ENCODE peak calls at places on chromosomes 16 and 17, in five cellular contexts. One of them, this sample, is unnamed.
A peak's percentile ranks its signal among the peaks of the same experiment; 100 is the strongest.

GRCh38 chr16:89402962-89403361 is 87.4 kb downstream of the ANKRD11 start:
- DNase-seq in fibroblast of lung: no peak
- DNase-seq in cardiac muscle cell: no peak
- DNase-seq in A549: no peak
- DNase-seq in WERI-Rb-1: no peak
- DNase-seq in this sample: no peak

GRCh38 chr17:81453049-81453448 is 57.8 kb downstream of the BAHCC1 start:
- DNase-seq in cardiac muscle cell: no peak
- DNase-seq in fibroblast of lung: no peak
- DNase-seq in WERI-Rb-1: no peak
- DNase-seq in A549: no peak
- DNase-seq in this sample: no peak

GRCh38 chr17:46995841-46996571 is 17.0 kb upstream of the RPRML start:
- DNase-seq in cardiac muscle cell: no peak
- DNase-seq in A549: no peak
- DNase-seq in fibroblast of lung: peak; percentile 72
- DNase-seq in WERI-Rb-1: no peak
- DNase-seq in this sample: no peak

GRCh38 chr17:18217412-18218015 is 7.9 kb upstream of the LLGL1 start:
- DNase-seq in fibroblast of lung: peak; percentile 37
- DNase-seq in A549: peak; percentile 97
- DNase-seq in WERI-Rb-1: peak; percentile 74
- DNase-seq in cardiac muscle cell: peak; percentile 78
- DNase-seq in this sample: peak; percentile 92

GRCh38 chr17:13197586-13197985 is 179.8 kb upstream of the ELAC2 start:
- DNase-seq in fibroblast of lung: no peak
- DNase-seq in WERI-Rb-1: no peak
- DNase-seq in cardiac muscle cell: no peak
- DNase-seq in A549: no peak
- DNase-seq in this sample: no peak

GRCh38 chr17:37019117-37019744 is 70.5 kb downstream of the AATF start:
- DNase-seq in fibroblast of lung: no peak
- DNase-seq in A549: no peak
- DNase-seq in WERI-Rb-1: no peak
- DNase-seq in cardiac muscle cell: peak; percentile 3
- DNase-seq in this sample: no peak

GRCh38 chr16:16004314-16004749 is 54.9 kb downstream of the ABCC1 start:
- DNase-seq in cardiac muscle cell: no peak
- DNase-seq in A549: no peak
- DNase-seq in WERI-Rb-1: no peak
- DNase-seq in fibroblast of lung: peak; percentile 91
- DNase-seq in this sample: no peak

GRCh38 chr17:39178516-39178915 is 12.6 kb upstream of the ARL5C start:
- DNase-seq in fibroblast of lung: peak; percentile 28
- DNase-seq in WERI-Rb-1: no peak
- DNase-seq in cardiac muscle cell: no peak
- DNase-seq in A549: no peak
- DNase-seq in this sample: no peak

GRCh38 chr16:88310796-88311605 is 71.8 kb upstream of the ZNF469 start:
- DNase-seq in WERI-Rb-1: no peak
- DNase-seq in fibroblast of lung: no peak
- DNase-seq in cardiac muscle cell: no peak
- DNase-seq in A549: no peak
- DNase-seq in this sample: no peak

GRCh38 chr16:10982430-10983174 is 38.2 kb downstream of the CLEC16A start:
- DNase-seq in WERI-Rb-1: no peak
- DNase-seq in cardiac muscle cell: no peak
- DNase-seq in fibroblast of lung: no peak
- DNase-seq in A549: no peak
- DNase-seq in this sample: no peak

GRCh38 chr17:13792314-13792713 is 190.6 kb upstream of the HS3ST3A1 start:
- DNase-seq in fibroblast of lung: peak; percentile 71
- DNase-seq in A549: no peak
- DNase-seq in cardiac muscle cell: peak; percentile 33
- DNase-seq in WERI-Rb-1: no peak
- DNase-seq in this sample: no peak

GRCh38 chr17:36597229-36597628 is 4.2 kb upstream of the MRM1 start:
- DNase-seq in WERI-Rb-1: no peak
- DNase-seq in A549: no peak
- DNase-seq in fibroblast of lung: no peak
- DNase-seq in cardiac muscle cell: peak; percentile 24
- DNase-seq in this sample: no peak

GRCh38 chr17:76909971-76910760 is 42.0 kb downstream of the MGAT5B start:
- DNase-seq in A549: peak; percentile 46
- DNase-seq in WERI-Rb-1: no peak
- DNase-seq in fibroblast of lung: peak; percentile 45
- DNase-seq in cardiac muscle cell: peak; percentile 92
- DNase-seq in this sample: no peak

GRCh38 chr17:17186051-17186450 is 20.1 kb downstream of the PLD6 start:
- DNase-seq in fibroblast of lung: peak; percentile 24
- DNase-seq in A549: no peak
- DNase-seq in WERI-Rb-1: no peak
- DNase-seq in cardiac muscle cell: peak; percentile 24
- DNase-seq in this sample: no peak

GRCh38 chr17:18855831-18856624 is 1.9 kb upstream of the PRPSAP2 start:
- DNase-seq in WERI-Rb-1: peak; percentile 92
- DNase-seq in fibroblast of lung: peak; percentile 96
- DNase-seq in cardiac muscle cell: peak; percentile 97
- DNase-seq in A549: peak; percentile 97
- DNase-seq in this sample: peak; percentile 87

GRCh38 chr16:91484-91883 is 13.5 kb downstream of the MPG start:
- DNase-seq in WERI-Rb-1: no peak
- DNase-seq in fibroblast of lung: no peak
- DNase-seq in A549: no peak
- DNase-seq in cardiac muscle cell: peak; percentile 54
- DNase-seq in this sample: no peak

GRCh38 chr16:64654137-64654652 is 467.7 kb downstream of the CDH11 start:
- DNase-seq in fibroblast of lung: peak; percentile 81
- DNase-seq in cardiac muscle cell: no peak
- DNase-seq in WERI-Rb-1: no peak
- DNase-seq in A549: no peak
- DNase-seq in this sample: no peak

GRCh38 chr17:50257574-50258224 is 16.6 kb upstream of the TMEM92 start:
- DNase-seq in WERI-Rb-1: no peak
- DNase-seq in A549: no peak
- DNase-seq in fibroblast of lung: no peak
- DNase-seq in cardiac muscle cell: no peak
- DNase-seq in this sample: peak; percentile 9

GRCh38 chr17:1961187-1961586 is 63.9 kb downstream of the RTN4RL1 start:
- DNase-seq in A549: no peak
- DNase-seq in WERI-Rb-1: no peak
- DNase-seq in fibroblast of lung: no peak
- DNase-seq in cardiac muscle cell: no peak
- DNase-seq in this sample: no peak

GRCh38 chr16:28915181-28915580 is 9.9 kb downstream of the RABEP2 start:
- DNase-seq in WERI-Rb-1: no peak
- DNase-seq in A549: no peak
- DNase-seq in cardiac muscle cell: no peak
- DNase-seq in fibroblast of lung: peak; percentile 60
- DNase-seq in this sample: no peak

GRCh38 chr17:82374626-82375331 is 3.2 kb downstream of the UTS2R start:
- DNase-seq in cardiac muscle cell: no peak
- DNase-seq in fibroblast of lung: no peak
- DNase-seq in WERI-Rb-1: no peak
- DNase-seq in A549: no peak
- DNase-seq in this sample: no peak

GRCh38 chr17:14359251-14359939 is 58.5 kb downstream of the HS3ST3B1 start:
- DNase-seq in WERI-Rb-1: peak; percentile 92
- DNase-seq in fibroblast of lung: no peak
- DNase-seq in cardiac muscle cell: no peak
- DNase-seq in A549: no peak
- DNase-seq in this sample: no peak

GRCh38 chr16:66120656-66121055 is 245.8 kb upstream of the CDH5 start:
- DNase-seq in fibroblast of lung: peak; percentile 94
- DNase-seq in cardiac muscle cell: no peak
- DNase-seq in A549: no peak
- DNase-seq in WERI-Rb-1: no peak
- DNase-seq in this sample: no peak

GRCh38 chr16:21554795-21555585 is 44.4 kb upstream of the METTL9 start:
- DNase-seq in cardiac muscle cell: peak; percentile 91
- DNase-seq in WERI-Rb-1: peak; percentile 86
- DNase-seq in fibroblast of lung: peak; percentile 57
- DNase-seq in A549: peak; percentile 74
- DNase-seq in this sample: peak; percentile 95

GRCh38 chr17:35255316-35255715 is 12.4 kb downstream of the SLFN5 start:
- DNase-seq in cardiac muscle cell: no peak
- DNase-seq in fibroblast of lung: no peak
- DNase-seq in A549: no peak
- DNase-seq in WERI-Rb-1: no peak
- DNase-seq in this sample: no peak

GRCh38 chr17:39676198-39676819 is 8.1 kb downstream of the PNMT start:
- DNase-seq in A549: no peak
- DNase-seq in cardiac muscle cell: peak; percentile 88
- DNase-seq in fibroblast of lung: no peak
- DNase-seq in WERI-Rb-1: no peak
- DNase-seq in this sample: no peak

GRCh38 chr17:40806131-40806530 is 6.4 kb upstream of the KRT28 start:
- DNase-seq in A549: no peak
- DNase-seq in fibroblast of lung: no peak
- DNase-seq in cardiac muscle cell: no peak
- DNase-seq in WERI-Rb-1: no peak
- DNase-seq in this sample: no peak

GRCh38 chr16:5604770-5605169 is 507.2 kb upstream of the EEF2KMT start:
- DNase-seq in WERI-Rb-1: peak; percentile 46
- DNase-seq in cardiac muscle cell: peak; percentile 51
- DNase-seq in fibroblast of lung: no peak
- DNase-seq in A549: peak; percentile 18
- DNase-seq in this sample: no peak

GRCh38 chr16:83115491-83116232 is 488.9 kb downstream of the CDH13 start:
- DNase-seq in WERI-Rb-1: no peak
- DNase-seq in fibroblast of lung: no peak
- DNase-seq in A549: no peak
- DNase-seq in cardiac muscle cell: no peak
- DNase-seq in this sample: no peak

GRCh38 chr16:80739523-80739922 is 64.9 kb downstream of the CDYL2 start:
- DNase-seq in cardiac muscle cell: no peak
- DNase-seq in WERI-Rb-1: no peak
- DNase-seq in fibroblast of lung: no peak
- DNase-seq in A549: no peak
- DNase-seq in this sample: no peak

GRCh38 chr16:79006762-79007161 is 593.8 kb downstream of the MAF start:
- DNase-seq in cardiac muscle cell: no peak
- DNase-seq in A549: no peak
- DNase-seq in WERI-Rb-1: no peak
- DNase-seq in fibroblast of lung: no peak
- DNase-seq in this sample: no peak

DNA sequence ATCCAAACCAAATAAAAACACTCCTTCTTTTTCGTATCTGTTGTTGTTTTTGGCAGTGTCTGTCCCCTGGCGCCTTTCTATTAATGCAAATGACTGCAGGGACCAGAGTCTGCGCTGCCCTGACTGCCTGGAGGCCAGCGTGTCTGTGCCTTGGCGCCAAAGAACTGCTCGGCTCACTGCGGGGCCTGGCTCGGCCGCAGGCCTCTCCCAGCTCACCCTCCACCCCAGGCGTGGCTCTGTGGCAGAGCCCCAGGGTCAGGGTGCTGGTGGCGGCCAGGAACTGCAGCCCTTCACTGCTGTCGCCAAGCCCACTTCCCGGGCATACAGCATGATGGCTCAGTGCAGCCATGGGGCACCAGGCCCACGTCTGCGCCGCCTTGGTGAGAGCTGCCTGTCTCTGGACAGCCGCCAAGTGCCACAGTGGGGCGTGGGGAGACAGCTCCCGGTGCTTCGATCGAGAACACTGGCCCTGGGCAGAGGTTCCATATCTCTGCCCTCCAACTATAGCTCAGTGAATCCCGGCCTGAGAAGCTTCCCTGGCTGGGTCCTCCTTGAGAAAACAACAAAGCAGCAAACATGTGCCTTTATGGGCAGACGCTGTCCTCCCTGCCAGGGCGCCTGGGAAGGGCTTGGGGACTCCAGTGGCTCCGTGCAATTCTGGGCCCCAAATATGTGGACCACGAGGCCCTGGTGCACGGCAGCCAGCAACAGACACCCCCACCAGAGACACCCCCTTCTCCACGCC is 11.1 kb downstream of the CANT1 start:
- DNase-seq in WERI-Rb-1: no peak
- DNase-seq in fibroblast of lung: no peak
- DNase-seq in A549: no peak
- DNase-seq in cardiac muscle cell: no peak
- DNase-seq in this sample: no peak
- TF ChIP-seq CTCF in WERI-Rb-1: no peak
- TF ChIP-seq CTCF in fibroblast of lung: no peak
- TF ChIP-seq CTCF in A549: no peak
- TF ChIP-seq CTCF in cardiac muscle cell: no peak
- TF ChIP-seq CTCF in this sample: no peak

DNA sequence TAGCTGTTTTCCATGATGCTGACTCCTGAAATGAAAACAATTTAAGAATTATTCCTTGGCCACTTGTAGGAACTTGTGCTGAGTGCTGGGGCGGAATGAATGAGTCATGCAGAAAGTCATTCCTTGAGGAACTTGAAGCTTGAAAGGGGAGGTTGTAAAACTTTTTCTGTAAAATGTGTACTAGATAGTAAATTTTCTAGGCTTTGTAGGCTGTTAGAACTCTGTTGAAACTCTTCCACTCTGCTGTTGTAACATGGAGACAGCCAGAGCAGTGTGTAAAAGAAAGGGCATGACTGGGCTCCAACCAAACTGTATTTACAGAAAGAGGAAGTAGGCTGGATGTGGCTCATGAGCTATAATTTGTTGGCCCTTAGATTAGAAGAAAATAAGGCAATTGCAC is 46.1 kb downstream of the ABCA8 start:
- DNase-seq in WERI-Rb-1: no peak
- DNase-seq in cardiac muscle cell: no peak
- DNase-seq in fibroblast of lung: peak; percentile 96
- DNase-seq in A549: peak; percentile 14
- DNase-seq in this sample: no peak
- TF ChIP-seq CTCF in WERI-Rb-1: no peak
- TF ChIP-seq CTCF in cardiac muscle cell: no peak
- TF ChIP-seq CTCF in fibroblast of lung: no peak
- TF ChIP-seq CTCF in A549: no peak
- TF ChIP-seq CTCF in this sample: no peak

GRCh38 chr17:32445976-32446375 is 1.7 kb downstream of the PSMD11 start:
- DNase-seq in cardiac muscle cell: no peak
- DNase-seq in WERI-Rb-1: no peak
- DNase-seq in A549: peak; percentile 35
- DNase-seq in fibroblast of lung: peak; percentile 62
- DNase-seq in this sample: no peak

GRCh38 chr17:32445075-32445427 is 741 bp downstream of the PSMD11 start:
- DNase-seq in A549: peak; percentile 70
- DNase-seq in cardiac muscle cell: peak; percentile 50
- DNase-seq in WERI-Rb-1: peak; percentile 27
- DNase-seq in fibroblast of lung: peak; percentile 81
- DNase-seq in this sample: peak; percentile 27

GRCh38 chr17:32445497-32445896 is 1.2 kb downstream of the PSMD11 start:
- DNase-seq in cardiac muscle cell: no peak
- DNase-seq in fibroblast of lung: no peak
- DNase-seq in A549: no peak
- DNase-seq in WERI-Rb-1: no peak
- DNase-seq in this sample: no peak

GRCh38 chr17:32443827-32444300 is 446 bp upstream of the PSMD11 start:
- DNase-seq in cardiac muscle cell: no peak
- DNase-seq in A549: no peak
- DNase-seq in fibroblast of lung: no peak
- DNase-seq in WERI-Rb-1: no peak
- DNase-seq in this sample: no peak

GRCh38 chr17:32444301-32445074 is at the start of gene PSMD11:
- DNase-seq in A549: peak; percentile 99
- DNase-seq in fibroblast of lung: peak; percentile 94
- DNase-seq in WERI-Rb-1: peak; percentile 98
- DNase-seq in cardiac muscle cell: peak; percentile 98
- DNase-seq in this sample: peak; percentile 100
- TF ChIP-seq CTCF in A549: peak; percentile 97
- TF ChIP-seq CTCF in fibroblast of lung: peak; percentile 70
- TF ChIP-seq CTCF in WERI-Rb-1: peak; percentile 90
- TF ChIP-seq CTCF in cardiac muscle cell: peak; percentile 84
- TF ChIP-seq CTCF in this sample: peak; percentile 90

GRCh38 chr16:24839347-24839972 is 6.3 kb upstream of the SLC5A11 start:
- DNase-seq in A549: no peak
- DNase-seq in fibroblast of lung: no peak
- DNase-seq in cardiac muscle cell: no peak
- DNase-seq in WERI-Rb-1: no peak
- DNase-seq in this sample: no peak
- TF ChIP-seq CTCF in A549: no peak
- TF ChIP-seq CTCF in fibroblast of lung: no peak
- TF ChIP-seq CTCF in cardiac muscle cell: no peak
- TF ChIP-seq CTCF in WERI-Rb-1: no peak
- TF ChIP-seq CTCF in this sample: no peak